ENCODE peak calls at places on chromosome 10, in seven cellular contexts. One of them, this sample, is unnamed.

GRCh38 chr10:127612-128432 is 7.4 kb upstream of the ZMYND11 start:
- DNase-seq in heart left ventricle: no peak
- DNase-seq in adrenal gland: no peak
- DNase-seq in ovary: no peak
- DNase-seq in breast epithelium: no peak
- DNase-seq in spleen: no peak
- DNase-seq in uterus: no peak
- DNase-seq in this sample: no peak

GRCh38 chr10:127736222-127736914 is 617 bp upstream of the FOXI2 start:
- DNase-seq in spleen: no peak
- DNase-seq in ovary: no peak
- DNase-seq in adrenal gland: no peak
- DNase-seq in breast epithelium: no peak
- DNase-seq in heart left ventricle: no peak
- DNase-seq in uterus: no peak
- DNase-seq in this sample: no peak

GRCh38 chr10:30141366-30141886 is 82.0 kb upstream of the JCAD start:
- DNase-seq in ovary: peak; percentile 32
- DNase-seq in adrenal gland: peak; percentile 42
- DNase-seq in spleen: no peak
- DNase-seq in breast epithelium: no peak
- DNase-seq in heart left ventricle: no peak
- DNase-seq in uterus: no peak
- DNase-seq in this sample: no peak

GRCh38 chr10:3781458-3782098 is 3.4 kb downstream of the KLF6 start:
- DNase-seq in adrenal gland: no peak
- DNase-seq in spleen: peak; percentile 93
- DNase-seq in heart left ventricle: peak; percentile 62
- DNase-seq in breast epithelium: peak; percentile 54
- DNase-seq in ovary: peak; percentile 40
- DNase-seq in uterus: no peak
- DNase-seq in this sample: no peak

GRCh38 chr10:130792096-130792845 is 519.2 kb downstream of the TCERG1L start:
- DNase-seq in adrenal gland: no peak
- DNase-seq in heart left ventricle: no peak
- DNase-seq in breast epithelium: no peak
- DNase-seq in uterus: no peak
- DNase-seq in ovary: no peak
- DNase-seq in spleen: no peak
- DNase-seq in this sample: no peak

GRCh38 chr10:97127960-97128850 is 57.6 kb downstream of the SLIT1 start:
- DNase-seq in adrenal gland: no peak
- DNase-seq in uterus: no peak
- DNase-seq in ovary: no peak
- DNase-seq in heart left ventricle: no peak
- DNase-seq in breast epithelium: no peak
- DNase-seq in spleen: peak; percentile 30
- DNase-seq in this sample: no peak

GRCh38 chr10:77939561-77940001 is 13.0 kb upstream of the DLG5 start:
- DNase-seq in ovary: peak; percentile 79
- DNase-seq in heart left ventricle: peak; percentile 37
- DNase-seq in spleen: no peak
- DNase-seq in adrenal gland: no peak
- DNase-seq in breast epithelium: peak; percentile 39
- DNase-seq in uterus: peak; percentile 75
- DNase-seq in this sample: no peak

GRCh38 chr10:77286851-77287250 is 350.8 kb downstream of the KCNMA1 start:
- DNase-seq in breast epithelium: no peak
- DNase-seq in adrenal gland: no peak
- DNase-seq in uterus: no peak
- DNase-seq in heart left ventricle: no peak
- DNase-seq in spleen: no peak
- DNase-seq in ovary: no peak
- DNase-seq in this sample: no peak

GRCh38 chr10:77603529-77603927 is 34.1 kb downstream of the KCNMA1 start:
- DNase-seq in adrenal gland: no peak
- DNase-seq in uterus: no peak
- DNase-seq in heart left ventricle: no peak
- DNase-seq in spleen: no peak
- DNase-seq in breast epithelium: no peak
- DNase-seq in ovary: no peak
- DNase-seq in this sample: peak; percentile 57

GRCh38 chr10:73017955-73018480 is 63.4 kb upstream of the PLA2G12B start:
- DNase-seq in ovary: no peak
- DNase-seq in breast epithelium: no peak
- DNase-seq in uterus: no peak
- DNase-seq in adrenal gland: no peak
- DNase-seq in spleen: no peak
- DNase-seq in heart left ventricle: peak; percentile 63
- DNase-seq in this sample: no peak

DNA sequence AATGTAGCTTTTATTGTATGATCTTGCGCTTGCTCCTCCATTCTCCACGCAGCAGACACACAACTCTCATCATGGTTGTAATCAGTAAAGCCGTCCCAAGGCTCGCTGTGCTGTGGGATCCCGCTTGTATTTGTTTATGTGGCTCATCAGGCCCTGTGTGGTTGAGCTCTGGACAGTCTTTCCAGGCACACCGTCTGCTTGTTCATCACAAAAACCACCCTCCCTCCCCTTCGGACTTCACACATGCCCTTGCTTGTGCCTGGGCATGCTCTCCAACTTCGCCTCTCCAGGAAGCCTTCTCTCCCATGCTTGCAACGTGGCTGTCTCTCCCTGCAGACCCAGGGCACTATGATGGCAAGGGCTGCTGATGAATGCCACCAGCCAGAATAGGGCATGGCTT is 62.4 kb downstream of the HK1 start:
- DNase-seq in breast epithelium: no peak
- DNase-seq in spleen: no peak
- DNase-seq in adrenal gland: no peak
- DNase-seq in ovary: no peak
- DNase-seq in heart left ventricle: no peak
- DNase-seq in uterus: no peak
- DNase-seq in this sample: no peak
- TF ChIP-seq POLR2A in breast epithelium: no peak
- TF ChIP-seq POLR2A in spleen: no peak
- TF ChIP-seq POLR2A in adrenal gland: no peak
- TF ChIP-seq POLR2A in ovary: no peak
- TF ChIP-seq POLR2A in heart left ventricle: no peak
- TF ChIP-seq POLR2A in uterus: no peak
- TF ChIP-seq POLR2A in this sample: no peak

GRCh38 chr10:49538381-49539319 is at the start of gene ERCC6:
- DNase-seq in uterus: peak; percentile 97
- DNase-seq in heart left ventricle: peak; percentile 99
- DNase-seq in breast epithelium: peak; percentile 97
- DNase-seq in spleen: peak; percentile 99
- DNase-seq in adrenal gland: peak; percentile 97
- DNase-seq in ovary: peak; percentile 96
- DNase-seq in this sample: peak; percentile 92
- TF ChIP-seq POLR2A in uterus: peak; percentile 77
- TF ChIP-seq POLR2A in heart left ventricle: peak; percentile 76
- TF ChIP-seq POLR2A in breast epithelium: peak; percentile 46
- TF ChIP-seq POLR2A in spleen: no peak
- TF ChIP-seq POLR2A in adrenal gland: peak; percentile 86
- TF ChIP-seq POLR2A in ovary: peak; percentile 43
- TF ChIP-seq POLR2A in this sample: peak; percentile 75

DNA sequence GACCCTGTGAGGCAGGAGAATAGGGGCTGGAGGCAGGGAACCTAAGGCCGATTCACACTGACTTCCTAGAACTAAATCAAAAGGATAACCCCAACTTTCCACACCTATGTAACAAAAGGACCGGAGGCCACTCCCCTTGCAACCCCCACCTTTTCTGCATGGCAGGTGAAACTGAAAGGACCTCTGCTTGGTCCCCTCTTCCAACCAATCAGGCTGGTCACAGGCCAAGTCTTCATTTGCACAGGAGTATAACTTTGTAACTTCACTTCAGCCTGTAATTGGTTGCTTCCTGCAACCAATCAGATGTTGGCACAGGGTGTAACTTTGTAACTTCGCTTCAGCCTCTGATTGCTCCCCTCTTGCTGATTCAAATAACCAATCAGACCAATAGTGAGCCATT is 190.1 kb downstream of the FAM107B start:
- DNase-seq in spleen: no peak
- DNase-seq in heart left ventricle: no peak
- DNase-seq in breast epithelium: no peak
- DNase-seq in ovary: no peak
- DNase-seq in uterus: no peak
- DNase-seq in adrenal gland: no peak
- DNase-seq in this sample: no peak
- TF ChIP-seq POLR2A in spleen: no peak
- TF ChIP-seq POLR2A in heart left ventricle: no peak
- TF ChIP-seq POLR2A in breast epithelium: no peak
- TF ChIP-seq POLR2A in ovary: no peak
- TF ChIP-seq POLR2A in uterus: no peak
- TF ChIP-seq POLR2A in adrenal gland: no peak
- TF ChIP-seq POLR2A in this sample: no peak

DNA sequence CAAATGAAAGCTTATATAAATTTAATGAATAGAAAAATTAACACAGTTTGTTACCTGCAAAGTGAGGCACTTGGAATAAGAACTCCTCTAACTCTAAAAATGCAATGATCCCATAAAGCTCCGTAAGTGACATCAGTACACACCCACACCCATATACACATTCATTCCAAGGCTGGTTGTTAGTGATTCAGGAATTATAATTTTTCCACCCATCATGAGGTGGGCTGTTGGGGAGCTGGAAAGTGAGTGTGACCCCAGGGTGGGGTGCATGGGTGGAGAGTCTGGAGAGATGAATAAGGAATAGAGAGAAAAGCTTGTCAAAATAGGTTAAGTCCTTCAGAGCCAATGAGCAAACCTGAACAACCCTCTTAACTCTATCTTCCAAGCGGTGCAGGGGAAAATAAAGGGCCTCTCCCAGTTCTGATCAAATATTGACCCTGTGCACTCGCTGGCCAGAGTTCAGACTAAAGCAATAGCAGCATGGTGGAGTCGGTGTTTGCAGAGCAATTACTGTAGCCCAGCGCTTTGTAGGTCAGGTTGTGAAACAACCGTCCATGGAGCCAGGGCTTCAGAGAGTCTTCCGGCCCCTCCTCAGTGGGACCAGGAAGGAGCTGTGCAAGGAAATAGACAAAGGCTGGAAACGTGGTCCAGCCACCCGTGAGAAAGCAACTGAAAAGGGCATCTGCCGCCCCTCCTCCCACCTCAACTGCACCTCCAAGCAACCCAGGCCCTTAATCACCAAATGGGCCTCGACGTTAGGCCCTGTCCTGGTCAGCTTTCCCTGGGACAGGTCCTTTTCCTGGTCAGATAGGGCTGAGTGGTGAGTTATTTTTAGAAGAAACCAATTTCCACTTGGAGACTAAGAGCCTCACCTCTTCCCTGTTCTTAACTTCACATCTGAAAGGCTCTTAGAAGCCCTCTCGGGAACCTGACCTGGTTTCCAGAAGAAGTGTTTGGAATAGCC is 61.2 kb downstream of the SH3PXD2A start:
- DNase-seq in ovary: no peak
- DNase-seq in adrenal gland: no peak
- DNase-seq in heart left ventricle: no peak
- DNase-seq in breast epithelium: peak; percentile 47
- DNase-seq in spleen: no peak
- DNase-seq in uterus: peak; percentile 40
- DNase-seq in this sample: no peak
- TF ChIP-seq POLR2A in ovary: no peak
- TF ChIP-seq POLR2A in adrenal gland: no peak
- TF ChIP-seq POLR2A in heart left ventricle: no peak
- TF ChIP-seq POLR2A in breast epithelium: no peak
- TF ChIP-seq POLR2A in spleen: no peak
- TF ChIP-seq POLR2A in uterus: no peak
- TF ChIP-seq POLR2A in this sample: no peak

GRCh38 chr10:6163364-6164270 is 39.1 kb upstream of the PFKFB3 start:
- DNase-seq in uterus: peak; percentile 82
- DNase-seq in breast epithelium: peak; percentile 86
- DNase-seq in heart left ventricle: peak; percentile 92
- DNase-seq in spleen: peak; percentile 98
- DNase-seq in adrenal gland: peak; percentile 92
- DNase-seq in ovary: peak; percentile 95
- DNase-seq in this sample: peak; percentile 84
- TF ChIP-seq POLR2A in uterus: peak; percentile 14
- TF ChIP-seq POLR2A in breast epithelium: peak; percentile 53
- TF ChIP-seq POLR2A in heart left ventricle: peak; percentile 58
- TF ChIP-seq POLR2A in spleen: no peak
- TF ChIP-seq POLR2A in adrenal gland: peak; percentile 74
- TF ChIP-seq POLR2A in ovary: peak; percentile 80
- TF ChIP-seq POLR2A in this sample: peak; percentile 50

GRCh38 chr10:133375357-133376115 is 2.4 kb upstream of the ECHS1 start:
- DNase-seq in uterus: no peak
- DNase-seq in heart left ventricle: no peak
- DNase-seq in adrenal gland: no peak
- DNase-seq in spleen: no peak
- DNase-seq in breast epithelium: no peak
- DNase-seq in ovary: peak; percentile 26
- DNase-seq in this sample: no peak

GRCh38 chr10:133377025-133377817 is 1.8 kb upstream of the PAOX start:
- DNase-seq in heart left ventricle: no peak
- DNase-seq in spleen: no peak
- DNase-seq in ovary: no peak
- DNase-seq in breast epithelium: no peak
- DNase-seq in adrenal gland: no peak
- DNase-seq in uterus: no peak
- DNase-seq in this sample: no peak

GRCh38 chr10:133372507-133372906 is 647 bp downstream of the ECHS1 start:
- DNase-seq in breast epithelium: no peak
- DNase-seq in ovary: peak; percentile 64
- DNase-seq in heart left ventricle: peak; percentile 43
- DNase-seq in adrenal gland: peak; percentile 47
- DNase-seq in uterus: no peak
- DNase-seq in spleen: peak; percentile 88
- DNase-seq in this sample: no peak

GRCh38 chr10:133370026-133370786 is 2.9 kb downstream of the ECHS1 start:
- DNase-seq in adrenal gland: no peak
- DNase-seq in breast epithelium: no peak
- DNase-seq in heart left ventricle: no peak
- DNase-seq in ovary: no peak
- DNase-seq in uterus: no peak
- DNase-seq in spleen: no peak
- DNase-seq in this sample: no peak

DNA sequence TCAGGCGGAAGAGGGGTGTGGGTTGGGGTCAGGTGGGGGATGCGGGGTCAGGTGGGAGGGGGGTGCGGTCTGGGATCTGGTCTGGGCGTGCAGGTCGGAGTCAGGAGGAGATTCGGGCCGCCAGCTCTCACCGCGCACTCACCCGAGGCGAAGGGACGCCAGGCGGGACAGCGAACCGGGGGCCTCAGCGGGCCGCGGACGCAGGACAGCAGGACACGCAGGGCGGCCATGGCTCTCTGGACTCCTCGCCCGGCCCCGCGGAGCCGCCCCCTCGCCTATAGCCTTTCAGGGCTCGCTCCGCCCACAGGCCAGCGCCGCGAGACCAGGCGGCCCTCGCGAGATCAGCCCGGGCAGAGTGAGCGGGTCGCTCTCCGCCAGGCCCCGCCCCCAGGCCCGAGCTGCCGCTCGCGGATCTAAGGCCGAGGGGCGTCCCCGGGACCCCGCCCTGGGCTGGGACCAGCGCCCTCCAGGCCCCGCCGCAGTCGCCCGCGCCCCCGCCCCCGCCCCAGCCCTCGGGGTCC is at the start of gene ECHS1:
- DNase-seq in uterus: peak; percentile 94
- DNase-seq in ovary: peak; percentile 98
- DNase-seq in breast epithelium: peak; percentile 91
- DNase-seq in heart left ventricle: peak; percentile 97
- DNase-seq in adrenal gland: peak; percentile 99
- DNase-seq in spleen: peak; percentile 100
- DNase-seq in this sample: peak; percentile 97
- TF ChIP-seq POLR2A in uterus: no peak
- TF ChIP-seq POLR2A in ovary: peak; percentile 45
- TF ChIP-seq POLR2A in breast epithelium: peak; percentile 35
- TF ChIP-seq POLR2A in heart left ventricle: peak; percentile 85
- TF ChIP-seq POLR2A in adrenal gland: peak; percentile 66
- TF ChIP-seq POLR2A in spleen: no peak
- TF ChIP-seq POLR2A in this sample: peak; percentile 81

GRCh38 chr10:11447571-11447970 is 163.9 kb downstream of the USP6NL start:
- DNase-seq in heart left ventricle: no peak
- DNase-seq in breast epithelium: no peak
- DNase-seq in spleen: no peak
- DNase-seq in adrenal gland: no peak
- DNase-seq in uterus: no peak
- DNase-seq in ovary: no peak
- DNase-seq in this sample: no peak
- TF ChIP-seq POLR2A in heart left ventricle: no peak
- TF ChIP-seq POLR2A in breast epithelium: no peak
- TF ChIP-seq POLR2A in spleen: no peak
- TF ChIP-seq POLR2A in adrenal gland: no peak
- TF ChIP-seq POLR2A in uterus: no peak
- TF ChIP-seq POLR2A in ovary: no peak
- TF ChIP-seq POLR2A in this sample: no peak